ENCODE peak calls at places on chromosomes 11 and 22, in six cellular contexts. Y, E, I, P, G and X are unnamed samples.

GRCh38 chr11:102332611-102332994 is 14.4 kb upstream of the BIRC2 start:
- DNase-seq in E (no peak), P (no peak), Y (no peak), G (no peak), I (no peak), X (no peak)

GRCh38 chr11:66631883-66632282 is 6.6 kb upstream of the RBM4 start:
- DNase-seq in Y (no peak), P (no peak), I (no peak), G (no peak), E (no peak), X (no peak)

GRCh38 chr22:46195487-46196165 is 45.3 kb downstream of the PPARA start:
- DNase-seq in G (no peak), E (no peak), Y (no peak), P (no peak), I (peak), X (no peak)

GRCh38 chr11:33110083-33110482 is 51.2 kb downstream of the CSTF3 start:
- DNase-seq in E (no peak), Y (no peak), I (no peak), G (no peak), P (no peak), X (no peak)

GRCh38 chr11:71367756-71368155 is 80.4 kb downstream of the DHCR7 start:
- DNase-seq in E (no peak), P (no peak), Y (no peak), G (no peak), I (no peak), X (no peak)

GRCh38 chr11:120073196-120073595 is 64.7 kb downstream of the TRIM29 start:
- DNase-seq in Y (no peak), G (no peak), I (no peak), E (no peak), P (no peak), X (no peak)

GRCh38 chr11:85685131-85685819 is 720 bp downstream of the CCDC89 start:
- DNase-seq in G (no peak), P (no peak), E (peak), Y (no peak), I (no peak), X (no peak)

GRCh38 chr11:86174101-86175046 is 70.2 kb upstream of the EED start:
- DNase-seq in I (no peak), P (peak), E (no peak), G (no peak), Y (peak), X (peak)

GRCh38 chr11:118398797-118399564 is 2.4 kb upstream of the ATP5MG start:
- DNase-seq in P (no peak), Y (no peak), I (no peak), G (no peak), E (no peak), X (no peak)

GRCh38 chr11:75313457-75314272 is 37.8 kb downstream of the ARRB1 start:
- DNase-seq in Y (no peak), G (no peak), P (no peak), E (no peak), I (no peak), X (no peak)

GRCh38 chr11:81497202-81497804 is 1236.4 kb downstream of the FAM181B start:
- DNase-seq in Y (no peak), I (peak), G (peak), E (no peak), P (no peak), X (no peak)

GRCh38 chr11:127392575-127392974 is 392.0 kb upstream of the KIRREL3 start:
- DNase-seq in Y (no peak), I (no peak), P (no peak), G (no peak), E (no peak), X (no peak)

GRCh38 chr22:31122532-31123291 is at the start of gene INPP5J:
- DNase-seq in G (peak), I (peak), P (no peak), Y (no peak), E (peak), X (peak)

GRCh38 chr11:64067257-64067993 is 31.7 kb downstream of the FLRT1 start:
- DNase-seq in I (no peak), P (no peak), Y (no peak), E (no peak), G (no peak), X (no peak)

GRCh38 chr22:49257551-49257951 is 570.1 kb downstream of the BRD1 start:
- DNase-seq in G (no peak), I (no peak), Y (no peak), E (no peak), P (no peak), X (no peak)

GRCh38 chr11:9568854-9569587 is 4.4 kb upstream of the WEE1 start:
- DNase-seq in G (no peak), E (no peak), I (peak), P (no peak), Y (no peak), X (no peak)

GRCh38 chr22:38554281-38554680 is 15.7 kb downstream of the DMC1 start:
- DNase-seq in P (no peak), G (no peak), E (no peak), Y (no peak), I (no peak), X (no peak)

GRCh38 chr22:23484651-23485050 is 95.4 kb downstream of the IGLL1 start:
- DNase-seq in P (no peak), Y (no peak), G (no peak), E (no peak), I (no peak), X (no peak)

GRCh38 chr11:72234514-72234830 is 9.5 kb downstream of the PHOX2A start:
- DNase-seq in E (no peak), I (no peak), P (no peak), G (no peak), Y (no peak), X (no peak)

GRCh38 chr11:61776561-61777075 is 15.8 kb downstream of the TMEM258 start:
- DNase-seq in I (peak), G (peak), E (peak), P (no peak), Y (no peak), X (peak)

GRCh38 chr11:116366451-116366850 is 406.3 kb downstream of the BUD13 start:
- DNase-seq in G (no peak), I (no peak), E (no peak), Y (no peak), P (no peak), X (no peak)

GRCh38 chr11:109423860-109424190 is 1.8 kb downstream of the C11orf87 start:
- DNase-seq in Y (no peak), I (no peak), E (no peak), G (no peak), P (no peak), X (no peak)

GRCh38 chr11:118804094-118804493 is 13.1 kb upstream of the DDX6 start:
- DNase-seq in Y (no peak), I (no peak), G (no peak), E (no peak), P (no peak), X (no peak)